ENCODE peak calls at places on chromosome 6, in six cellular contexts. V, Y, U, C, N and G are unnamed samples.

GRCh38 chr6:151647871-151648639 is 154.2 kb downstream of the CCDC170 start:
- DNase-seq in V (no peak), Y (no peak), U (peak), C (no peak), N (no peak), G (no peak)

GRCh38 chr6:108846628-108847027 is 1.6 kb upstream of the ARMC2 start:
- DNase-seq in V (no peak), Y (no peak), U (no peak), C (no peak), N (no peak), G (no peak)

GRCh38 chr6:127518212-127518709 is 874 bp downstream of the MTCL3 start:
- DNase-seq in V (peak), Y (no peak), U (no peak), C (no peak), N (no peak), G (no peak)

GRCh38 chr6:11126876-11127275 is 15.4 kb upstream of the ERVFRD-1 start:
- DNase-seq in V (no peak), Y (no peak), U (peak), C (no peak), N (no peak), G (no peak)

GRCh38 chr6:137264308-137265075 is 45.3 kb upstream of the IFNGR1 start:
- DNase-seq in V (no peak), Y (peak), U (peak), C (no peak), N (no peak), G (no peak)

GRCh38 chr6:13068558-13069210 is 259.7 kb downstream of the TBC1D7 start:
- DNase-seq in V (no peak), Y (no peak), U (no peak), C (no peak), N (no peak), G (no peak)

GRCh38 chr6:89689732-89690131 is 51.2 kb upstream of the LYRM2 start:
- DNase-seq in V (no peak), Y (no peak), U (no peak), C (no peak), N (no peak), G (no peak)

GRCh38 chr6:17656092-17656491 is 50.6 kb downstream of the NUP153 start:
- DNase-seq in V (peak), Y (no peak), U (peak), C (no peak), N (no peak), G (no peak)

GRCh38 chr6:12749531-12750379 is 33.2 kb downstream of the PHACTR1 start:
- DNase-seq in V (peak), Y (no peak), U (no peak), C (no peak), N (no peak), G (no peak)

GRCh38 chr6:22071655-22072054 is 225.2 kb downstream of the PRL start:
- DNase-seq in V (peak), Y (peak), U (peak), C (no peak), N (no peak), G (no peak)

GRCh38 chr6:134281388-134281787 is 36.5 kb downstream of the SGK1 start:
- DNase-seq in V (no peak), Y (no peak), U (no peak), C (no peak), N (no peak), G (no peak)

GRCh38 chr6:170167657-170168159 is 123.2 kb downstream of the DLL1 start:
- DNase-seq in V (no peak), Y (peak), U (no peak), C (no peak), N (no peak), G (no peak)

GRCh38 chr6:144548525-144548924 is 263.4 kb downstream of the UTRN start:
- DNase-seq in V (peak), Y (no peak), U (no peak), C (no peak), N (no peak), G (no peak)

GRCh38 chr6:119112856-119113530 is 34.5 kb upstream of the FAM184A start:
- DNase-seq in V (peak), Y (no peak), U (peak), C (no peak), N (no peak), G (no peak)

GRCh38 chr6:156687875-156688549 is 89.2 kb upstream of the ARID1B start:
- DNase-seq in V (peak), Y (no peak), U (peak), C (no peak), N (no peak), G (no peak)

GRCh38 chr6:169165031-169165430 is 88.6 kb downstream of the THBS2 start:
- DNase-seq in V (peak), Y (no peak), U (no peak), C (no peak), N (no peak), G (no peak)

GRCh38 chr6:169162968-169163903 is 90.4 kb downstream of the THBS2 start:
- DNase-seq in V (peak), Y (no peak), U (peak), C (peak), N (no peak), G (no peak)

GRCh38 chr6:169162249-169162967 is 91.2 kb downstream of the THBS2 start:
- DNase-seq in V (peak), Y (no peak), U (no peak), C (peak), N (no peak), G (no peak)

GRCh38 chr6:169165561-169166300 is 87.9 kb downstream of the THBS2 start:
- DNase-seq in V (peak), Y (no peak), U (peak), C (peak), N (no peak), G (no peak)

DNA sequence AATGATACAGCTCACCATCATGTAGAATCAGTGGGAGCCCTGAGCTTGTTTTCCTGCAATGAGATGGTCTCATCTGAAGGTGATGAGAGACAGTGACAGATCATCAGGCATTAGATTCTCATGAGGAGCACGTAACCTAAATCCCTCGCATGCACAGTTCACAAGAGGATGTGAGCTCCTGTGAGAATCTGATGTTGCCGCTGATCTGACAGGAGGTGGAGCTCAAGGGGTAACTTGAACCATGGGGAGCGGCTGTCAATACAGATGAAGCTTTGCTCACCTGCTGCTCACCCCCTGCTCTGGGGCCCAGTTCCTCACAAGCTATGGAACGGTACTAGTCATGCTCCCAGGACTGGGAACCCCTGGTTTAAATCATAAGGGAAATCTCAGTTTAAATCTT is 89.2 kb downstream of the THBS2 start:
- DNase-seq in V (no peak), Y (no peak), U (no peak), C (peak), N (no peak), G (no peak)
- TF ChIP-seq CTCF in V (no peak), Y (no peak), U (no peak), C (no peak), N (no peak), G (no peak)

GRCh38 chr6:62288974-62289373 is 2.9 kb upstream of the KHDRBS2 start:
- DNase-seq in V (no peak), Y (no peak), U (no peak), C (no peak), N (no peak), G (no peak)
- TF ChIP-seq CTCF in V (no peak), Y (no peak), U (no peak), C (no peak), N (no peak), G (no peak)

DNA sequence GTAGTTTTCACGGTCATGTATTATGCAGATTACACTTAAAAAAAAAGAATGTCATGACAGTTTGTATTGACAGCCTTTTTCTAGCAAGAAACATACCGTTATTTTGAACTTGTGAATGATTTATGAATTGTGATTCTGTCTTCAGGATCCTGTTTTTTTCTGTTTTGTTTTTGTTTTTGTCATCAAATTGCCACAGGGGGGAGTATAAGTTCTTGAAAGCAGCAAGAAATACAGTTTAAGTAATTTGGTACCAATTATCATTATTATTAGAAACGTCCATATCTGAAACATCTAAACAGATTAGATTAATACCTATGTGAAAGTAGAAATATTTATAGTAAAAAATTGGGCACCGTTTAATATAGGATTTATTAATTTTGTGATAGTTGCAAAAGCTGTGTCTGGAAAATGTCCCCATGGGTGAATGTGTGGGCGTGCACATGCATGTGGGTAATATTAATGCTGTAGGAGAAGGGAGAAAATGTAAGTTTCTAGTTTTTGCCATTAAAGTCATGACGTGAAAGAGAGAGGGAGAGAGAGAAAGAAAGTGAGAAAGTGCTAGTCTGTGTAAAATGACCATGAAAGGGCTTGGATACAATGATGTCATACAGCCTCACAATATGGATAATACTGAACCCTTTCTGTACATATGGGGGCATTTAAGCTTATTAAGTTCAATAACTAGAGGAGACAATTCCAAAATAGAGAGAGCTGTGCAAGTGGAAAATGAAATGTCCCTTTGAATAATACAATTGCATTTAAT is 9.4 kb upstream of the CCN2 start:
- DNase-seq in V (no peak), Y (no peak), U (peak), C (no peak), N (no peak), G (no peak)
- TF ChIP-seq CTCF in V (peak), Y (peak), U (peak), C (no peak), N (no peak), G (peak)

DNA sequence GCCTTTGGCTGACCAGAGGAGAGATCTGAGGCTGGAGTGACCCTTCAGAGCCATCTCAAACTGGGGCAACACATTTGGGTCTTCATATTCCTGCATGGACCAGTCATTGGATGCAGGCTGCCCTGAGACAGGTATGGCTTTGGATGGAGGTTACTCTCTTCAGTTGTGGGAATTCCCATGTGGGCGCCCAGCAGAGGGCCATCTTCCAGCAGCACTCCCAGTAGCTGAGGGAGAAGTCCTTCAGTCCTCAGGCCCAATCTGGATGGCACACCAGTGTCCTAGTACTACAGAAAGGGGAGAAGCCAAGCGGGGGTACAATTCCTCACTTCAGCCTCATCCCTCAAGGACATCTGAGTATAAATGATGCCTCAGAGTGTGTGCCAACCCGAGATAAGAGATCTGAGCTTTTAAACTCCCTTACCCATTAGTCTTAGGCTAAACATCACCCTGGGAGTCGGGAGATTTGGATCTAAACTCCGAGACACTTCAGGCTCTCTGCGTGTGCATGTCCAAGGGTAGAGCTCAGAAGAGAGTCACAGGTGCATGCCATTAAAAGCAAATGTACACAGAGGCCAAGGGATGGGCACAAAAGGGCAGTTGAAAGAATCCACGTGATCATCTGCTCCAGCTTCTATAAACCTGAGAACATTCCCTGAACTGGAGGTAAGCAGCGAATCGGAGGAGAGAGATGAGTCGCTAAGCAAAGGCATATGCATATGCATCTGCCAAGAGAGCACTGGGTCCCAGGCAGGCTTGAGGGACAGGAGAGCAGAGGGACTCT is 204.6 kb downstream of the CD83 start:
- DNase-seq in V (no peak), Y (peak), U (no peak), C (no peak), N (no peak), G (no peak)
- TF ChIP-seq CTCF in V (no peak), Y (peak), U (no peak), C (no peak), N (no peak), G (no peak)

GRCh38 chr6:165439928-165440554 is 130.6 kb upstream of the C6orf118 start:
- DNase-seq in V (peak), Y (no peak), U (peak), C (no peak), N (no peak), G (no peak)
- TF ChIP-seq CTCF in V (peak), Y (peak), U (peak), C (peak), N (no peak), G (peak)

GRCh38 chr6:42128460-42129359 is 13.7 kb downstream of the C6orf132 start:
- DNase-seq in V (no peak), Y (no peak), U (no peak), C (no peak), N (no peak), G (no peak)
- TF ChIP-seq CTCF in V (no peak), Y (no peak), U (no peak), C (no peak), N (no peak), G (no peak)

DNA sequence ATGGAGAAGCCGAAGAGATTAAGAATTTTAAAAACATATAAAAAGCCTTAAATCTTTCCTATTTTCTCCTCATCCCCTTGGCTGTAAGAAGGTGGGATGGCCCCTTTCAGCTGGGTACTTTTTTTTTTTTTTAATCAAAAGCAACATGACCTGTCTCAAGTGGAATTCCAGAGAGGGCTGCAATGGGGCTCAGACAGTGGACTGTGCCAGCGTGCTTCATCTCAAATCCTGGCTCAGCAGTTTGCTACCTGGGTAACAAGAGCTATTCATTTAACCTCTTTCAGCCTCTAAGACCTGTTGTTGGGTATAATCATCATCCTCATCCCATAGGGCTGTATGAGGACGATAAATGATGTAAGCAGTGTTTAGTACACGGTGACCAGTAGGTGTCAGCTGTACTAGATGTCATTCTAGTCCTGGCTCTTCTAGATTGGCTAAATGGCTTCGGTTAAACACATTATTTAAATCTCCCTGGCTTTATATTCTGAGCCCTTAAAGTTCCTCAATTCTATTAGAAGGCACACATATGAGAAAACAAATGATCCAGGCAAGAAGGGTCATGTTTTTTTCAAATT is 6.9 kb upstream of the PPP1R3G start:
- DNase-seq in V (peak), Y (no peak), U (peak), C (no peak), N (no peak), G (no peak)
- TF ChIP-seq CTCF in V (peak), Y (peak), U (peak), C (no peak), N (no peak), G (no peak)